ENCODE peak calls at places on chromosomes 4 and X, in four cellular contexts. One of them, this sample, is unnamed.

GRCh38 chrX:111608724-111609123 is 72.2 kb upstream of the ALG13 start:
- DNase-seq in GM12878: no peak
- DNase-seq in A549: no peak
- DNase-seq in K562: no peak
- DNase-seq in this sample: no peak

GRCh38 chrX:7146703-7147430 is 645 bp upstream of the STS start:
- DNase-seq in GM12878: no peak
- DNase-seq in A549: peak; percentile 35
- DNase-seq in K562: peak; percentile 42
- DNase-seq in this sample: no peak

GRCh38 chr4:108425988-108426387 is 194.4 kb upstream of the RPL34 start:
- DNase-seq in GM12878: no peak
- DNase-seq in A549: no peak
- DNase-seq in K562: no peak
- DNase-seq in this sample: peak; percentile 94

GRCh38 chr4:172270421-172270820 is 457.2 kb downstream of the GALNTL6 start:
- DNase-seq in A549: no peak
- DNase-seq in K562: no peak
- DNase-seq in GM12878: no peak
- DNase-seq in this sample: no peak

GRCh38 chrX:108735680-108736508 is 469 bp downstream of the IRS4 start:
- DNase-seq in K562: no peak
- DNase-seq in GM12878: no peak
- DNase-seq in A549: peak; percentile 10
- DNase-seq in this sample: no peak

GRCh38 chr4:32423267-32423666 is 1703.1 kb downstream of the PCDH7 start:
- DNase-seq in GM12878: no peak
- DNase-seq in A549: no peak
- DNase-seq in K562: no peak
- DNase-seq in this sample: no peak

GRCh38 chr4:171880136-171880535 is 66.9 kb downstream of the GALNTL6 start:
- DNase-seq in GM12878: no peak
- DNase-seq in K562: no peak
- DNase-seq in A549: peak; percentile 44
- DNase-seq in this sample: peak; percentile 0

GRCh38 chrX:69991685-69992084 is 58.1 kb downstream of the AWAT2 start:
- DNase-seq in K562: no peak
- DNase-seq in A549: no peak
- DNase-seq in GM12878: no peak
- DNase-seq in this sample: no peak

GRCh38 chrX:94058728-94059382 is 384.8 kb downstream of the FAM133A start:
- DNase-seq in K562: peak; percentile 1
- DNase-seq in GM12878: no peak
- DNase-seq in A549: peak; percentile 5
- DNase-seq in this sample: no peak

GRCh38 chrX:17405225-17405969 is 30.4 kb downstream of the NHS start:
- DNase-seq in GM12878: no peak
- DNase-seq in A549: peak; percentile 76
- DNase-seq in K562: no peak
- DNase-seq in this sample: peak; percentile 53

GRCh38 chrX:100980608-100981497 is 11.3 kb downstream of the ARL13A start:
- DNase-seq in GM12878: no peak
- DNase-seq in K562: no peak
- DNase-seq in A549: peak; percentile 60
- DNase-seq in this sample: peak; percentile 81

GRCh38 chrX:123846598-123847038 is 13.2 kb upstream of the XIAP start:
- DNase-seq in K562: no peak
- DNase-seq in A549: peak; percentile 50
- DNase-seq in GM12878: no peak
- DNase-seq in this sample: peak; percentile 41

GRCh38 chr4:41887821-41888699 is 47.2 kb upstream of the TMEM33 start:
- DNase-seq in A549: peak; percentile 42
- DNase-seq in K562: no peak
- DNase-seq in GM12878: no peak
- DNase-seq in this sample: peak; percentile 64

GRCh38 chr4:2047781-2048581 is 11.1 kb upstream of the NAT8L start:
- DNase-seq in A549: no peak
- DNase-seq in GM12878: no peak
- DNase-seq in K562: no peak
- DNase-seq in this sample: no peak
- TF ChIP-seq ELK1 in A549: no peak
- TF ChIP-seq ELK1 in GM12878: no peak
- TF ChIP-seq ELK1 in K562: no peak
- TF ChIP-seq ELK1 in this sample: no peak

DNA sequence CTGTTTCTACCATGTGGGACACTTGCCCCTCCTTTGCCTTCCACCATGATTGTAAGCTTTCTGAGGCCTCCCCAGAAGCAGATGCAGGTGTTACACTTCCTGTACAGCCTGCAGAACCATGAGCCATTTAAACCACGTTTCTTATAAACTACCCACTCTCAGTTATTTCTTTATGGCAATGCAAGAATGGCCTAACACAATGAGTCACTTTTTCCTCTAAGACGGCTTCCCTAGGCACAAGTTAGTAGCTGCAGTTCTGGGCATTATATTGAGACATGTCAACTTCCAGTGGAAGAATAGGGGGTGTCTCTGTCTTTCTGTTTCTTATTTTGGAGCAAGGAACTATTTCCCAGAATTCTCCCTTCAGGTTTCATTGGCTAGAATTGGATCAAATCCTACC is 32.9 kb upstream of the DIPK2B start:
- DNase-seq in K562: no peak
- DNase-seq in GM12878: no peak
- DNase-seq in A549: no peak
- DNase-seq in this sample: no peak
- TF ChIP-seq ELK1 in K562: no peak
- TF ChIP-seq ELK1 in GM12878: no peak
- TF ChIP-seq ELK1 in A549: no peak
- TF ChIP-seq ELK1 in this sample: no peak

DNA sequence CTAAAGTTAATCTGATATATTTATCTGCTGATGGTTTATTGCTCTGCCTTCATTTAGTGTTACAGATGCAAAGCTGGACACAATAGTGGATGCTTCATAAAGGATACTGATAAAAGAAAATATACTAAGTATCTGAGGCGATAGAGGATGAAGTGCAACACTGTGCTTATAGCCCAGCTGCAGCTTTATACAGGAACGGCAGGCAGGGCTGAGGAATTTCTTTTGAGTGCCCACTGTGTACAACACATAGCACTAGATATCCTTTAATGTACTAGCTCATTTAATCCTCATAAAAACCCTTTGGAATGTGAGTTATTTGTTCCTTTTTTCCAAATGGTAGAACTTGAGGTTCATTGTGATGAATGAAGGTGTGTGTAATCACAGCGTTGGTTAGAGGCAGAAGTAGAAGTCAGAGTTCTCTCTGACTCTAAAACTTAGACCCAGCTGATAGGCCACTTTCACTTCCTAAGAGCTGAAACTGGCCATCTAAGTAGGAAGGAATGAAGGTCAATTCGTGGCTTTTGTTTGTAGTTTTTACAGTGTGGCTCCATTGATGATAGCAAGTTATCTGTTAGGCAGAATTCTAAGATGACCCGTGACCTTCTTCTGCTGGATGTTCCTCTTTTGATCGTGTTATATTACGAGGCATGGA is 138.0 kb downstream of the VEGFC start:
- DNase-seq in K562: no peak
- DNase-seq in GM12878: no peak
- DNase-seq in A549: no peak
- DNase-seq in this sample: peak; percentile 42
- TF ChIP-seq ELK1 in K562: no peak
- TF ChIP-seq ELK1 in GM12878: no peak
- TF ChIP-seq ELK1 in A549: no peak
- TF ChIP-seq ELK1 in this sample: no peak

GRCh38 chrX:126815816-126816215 is 3.7 kb upstream of the PRR32 start:
- DNase-seq in A549: no peak
- DNase-seq in K562: no peak
- DNase-seq in GM12878: no peak
- DNase-seq in this sample: no peak
- TF ChIP-seq ELK1 in A549: no peak
- TF ChIP-seq ELK1 in K562: no peak
- TF ChIP-seq ELK1 in GM12878: no peak
- TF ChIP-seq ELK1 in this sample: no peak

GRCh38 chrX:22526339-22526738 is 253.6 kb downstream of the CBLL2 start:
- DNase-seq in K562: no peak
- DNase-seq in GM12878: peak; percentile 71
- DNase-seq in A549: peak; percentile 4
- DNase-seq in this sample: peak; percentile 70
- TF ChIP-seq ELK1 in K562: no peak
- TF ChIP-seq ELK1 in GM12878: no peak
- TF ChIP-seq ELK1 in A549: no peak
- TF ChIP-seq ELK1 in this sample: no peak

GRCh38 chr4:99029852-99030251 is 34.3 kb downstream of the METAP1 start:
- DNase-seq in A549: no peak
- DNase-seq in GM12878: no peak
- DNase-seq in K562: no peak
- DNase-seq in this sample: peak; percentile 5

GRCh38 chr4:99029018-99029735 is 33.7 kb downstream of the METAP1 start:
- DNase-seq in K562: no peak
- DNase-seq in GM12878: no peak
- DNase-seq in A549: no peak
- DNase-seq in this sample: peak; percentile 3

GRCh38 chr4:99027304-99027703 is 31.8 kb downstream of the METAP1 start:
- DNase-seq in K562: no peak
- DNase-seq in GM12878: no peak
- DNase-seq in A549: no peak
- DNase-seq in this sample: no peak

GRCh38 chr4:99025506-99025905 is 30.0 kb downstream of the METAP1 start:
- DNase-seq in A549: no peak
- DNase-seq in K562: no peak
- DNase-seq in GM12878: no peak
- DNase-seq in this sample: no peak

DNA sequence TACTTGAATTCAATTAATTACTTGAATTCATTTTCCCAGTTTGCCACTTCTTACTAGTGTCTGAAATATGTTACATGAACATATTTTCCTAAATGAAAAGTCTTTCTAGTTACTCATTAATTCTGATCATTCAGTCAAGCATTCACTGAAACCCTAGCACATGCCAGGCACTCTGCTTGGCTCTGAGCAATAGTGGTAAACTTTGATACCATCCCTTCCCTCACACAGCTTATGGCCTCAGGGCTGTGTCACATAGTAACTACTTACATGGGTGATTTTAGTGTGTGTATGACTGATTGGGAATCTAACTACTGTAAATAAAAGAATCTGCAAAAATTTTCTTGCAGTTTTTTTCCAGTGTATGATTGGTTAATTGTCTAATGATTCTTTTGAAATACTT is 32.7 kb downstream of the METAP1 start:
- DNase-seq in GM12878: no peak
- DNase-seq in K562: no peak
- DNase-seq in A549: no peak
- DNase-seq in this sample: peak; percentile 11
- TF ChIP-seq ELK1 in GM12878: no peak
- TF ChIP-seq ELK1 in K562: no peak
- TF ChIP-seq ELK1 in A549: no peak
- TF ChIP-seq ELK1 in this sample: no peak

This sample was measured in IMR-90.